ENCODE peak calls at places on chromosomes 13 and 19, in five cellular contexts. M, A, Y, G and E are unnamed samples.

GRCh38 chr13:34589581-34589980 is 352.5 kb upstream of the NBEA start:
- DNase-seq in M (no peak), A (no peak), Y (no peak), G (no peak), E (no peak)

GRCh38 chr13:113083402-113084061 is 22.1 kb upstream of the F7 start:
- DNase-seq in M (no peak), A (no peak), Y (no peak), G (peak; percentile 85), E (no peak)

GRCh38 chr13:77810430-77810829 is 108.2 kb downstream of the EDNRB start:
- DNase-seq in M (no peak), A (no peak), Y (no peak), G (no peak), E (no peak)

GRCh38 chr19:58380037-58380735 is 644 bp downstream of the ZNF837 start:
- DNase-seq in M (no peak), A (no peak), Y (no peak), G (no peak), E (no peak)

GRCh38 chr13:113546571-113547247 is 37.8 kb upstream of the TFDP1 start:
- DNase-seq in M (no peak), A (no peak), Y (no peak), G (no peak), E (no peak)

GRCh38 chr19:20167020-20167644 is at the start of gene ZNF486:
- DNase-seq in M (peak; percentile 80), A (peak; percentile 93), Y (peak; percentile 95), G (peak; percentile 98), E (peak; percentile 98)

GRCh38 chr19:3944018-3944721 is 11.3 kb downstream of the NMRK2 start:
- DNase-seq in M (no peak), A (no peak), Y (no peak), G (no peak), E (no peak)

GRCh38 chr19:17282488-17283256 is 971 bp downstream of the ANKLE1 start:
- DNase-seq in M (peak; percentile 40), A (peak; percentile 90), Y (peak; percentile 88), G (peak; percentile 76), E (peak; percentile 83)

GRCh38 chr13:77386880-77387606 is 60.1 kb upstream of the MYCBP2 start:
- DNase-seq in M (no peak), A (no peak), Y (no peak), G (no peak), E (no peak)

GRCh38 chr13:43767351-43767901 is 19.3 kb downstream of the ENOX1 start:
- DNase-seq in M (no peak), A (no peak), Y (no peak), G (no peak), E (no peak)